ENCODE peak calls at places on chromosome 19, in ten cellular contexts. J, D, P, X, I, E, H, C, W and L are unnamed samples.

GRCh38 chr19:12749938-12750521 is 1.6 kb upstream of the BEST2 start:
- DNase-seq in P (peak; percentile 38), E (no peak), I (no peak), C (no peak), J (no peak), W (peak; percentile 50), H (no peak), D (no peak), X (no peak), L (no peak)

GRCh38 chr19:30214651-30215051 is 157.5 kb upstream of the ZNF536 start:
- DNase-seq in D (no peak), C (no peak), W (no peak), E (no peak), P (no peak), H (no peak), J (no peak), X (no peak), I (no peak), L (no peak)

GRCh38 chr19:47848871-47849473 is 10.1 kb upstream of the TPRX2 start:
- DNase-seq in W (no peak), X (peak; percentile 44), E (no peak), J (no peak), I (no peak), C (no peak), H (no peak), D (peak; percentile 96), P (no peak), L (no peak)

GRCh38 chr19:48645652-48646191 is at the start of gene CA11:
- DNase-seq in I (no peak), P (no peak), H (no peak), C (no peak), W (peak; percentile 23), D (peak; percentile 70), J (no peak), E (no peak), X (no peak), L (no peak)

GRCh38 chr19:1315470-1316166 is 29.9 kb downstream of the EFNA2 start:
- DNase-seq in W (peak; percentile 62), J (peak; percentile 53), I (no peak), D (peak; percentile 77), C (no peak), X (peak; percentile 67), E (peak; percentile 29), H (no peak), P (peak; percentile 16), L (no peak)

GRCh38 chr19:15154002-15154612 is 46.7 kb downstream of the NOTCH3 start:
- DNase-seq in I (no peak), D (peak; percentile 54), H (no peak), J (no peak), P (no peak), E (no peak), X (peak; percentile 40), C (no peak), W (peak; percentile 43), L (no peak)

GRCh38 chr19:53809518-53810186 is 14.5 kb downstream of the NLRP12 start:
- DNase-seq in J (no peak), D (peak; percentile 50), C (no peak), E (no peak), W (no peak), X (no peak), P (no peak), H (no peak), I (no peak), L (no peak)

GRCh38 chr19:55042688-55043087 is 4.6 kb upstream of the GP6 start:
- DNase-seq in X (no peak), D (no peak), P (no peak), I (no peak), W (no peak), C (no peak), H (no peak), E (no peak), J (no peak), L (no peak)

GRCh38 chr19:38852231-38853044 is 2.7 kb upstream of the HNRNPL start:
- DNase-seq in H (peak; percentile 80), D (peak; percentile 60), C (no peak), P (peak; percentile 59), W (peak; percentile 58), X (no peak), I (peak; percentile 46), J (peak; percentile 69), E (peak; percentile 64), L (no peak)

GRCh38 chr19:41050426-41050825 is 37.8 kb upstream of the CYP2A13 start:
- DNase-seq in C (no peak), P (no peak), X (no peak), I (no peak), E (no peak), D (no peak), J (no peak), W (no peak), H (no peak), L (no peak)

GRCh38 chr19:12867120-12868099 is 13.8 kb downstream of the DNASE2 start:
- DNase-seq in X (peak; percentile 91), W (peak; percentile 40), P (peak; percentile 7), H (no peak), C (no peak), E (peak; percentile 71), D (peak; percentile 93), J (no peak), I (no peak), L (no peak)

GRCh38 chr19:30136591-30136990 is 194.6 kb downstream of the URI1 start:
- DNase-seq in E (no peak), W (no peak), D (no peak), H (no peak), X (no peak), P (no peak), C (no peak), I (no peak), J (no peak), L (no peak)

GRCh38 chr19:41551212-41551610 is 24.8 kb upstream of the CEACAM21 start:
- DNase-seq in P (no peak), X (no peak), D (no peak), H (no peak), E (no peak), J (no peak), W (no peak), C (no peak), I (no peak), L (no peak)

GRCh38 chr19:46813570-46814358 is 25.4 kb upstream of the SLC1A5 start:
- DNase-seq in H (peak; percentile 79), P (peak; percentile 16), I (peak; percentile 83), E (peak; percentile 86), J (peak; percentile 70), D (no peak), C (no peak), W (no peak), X (no peak), L (no peak)

DNA sequence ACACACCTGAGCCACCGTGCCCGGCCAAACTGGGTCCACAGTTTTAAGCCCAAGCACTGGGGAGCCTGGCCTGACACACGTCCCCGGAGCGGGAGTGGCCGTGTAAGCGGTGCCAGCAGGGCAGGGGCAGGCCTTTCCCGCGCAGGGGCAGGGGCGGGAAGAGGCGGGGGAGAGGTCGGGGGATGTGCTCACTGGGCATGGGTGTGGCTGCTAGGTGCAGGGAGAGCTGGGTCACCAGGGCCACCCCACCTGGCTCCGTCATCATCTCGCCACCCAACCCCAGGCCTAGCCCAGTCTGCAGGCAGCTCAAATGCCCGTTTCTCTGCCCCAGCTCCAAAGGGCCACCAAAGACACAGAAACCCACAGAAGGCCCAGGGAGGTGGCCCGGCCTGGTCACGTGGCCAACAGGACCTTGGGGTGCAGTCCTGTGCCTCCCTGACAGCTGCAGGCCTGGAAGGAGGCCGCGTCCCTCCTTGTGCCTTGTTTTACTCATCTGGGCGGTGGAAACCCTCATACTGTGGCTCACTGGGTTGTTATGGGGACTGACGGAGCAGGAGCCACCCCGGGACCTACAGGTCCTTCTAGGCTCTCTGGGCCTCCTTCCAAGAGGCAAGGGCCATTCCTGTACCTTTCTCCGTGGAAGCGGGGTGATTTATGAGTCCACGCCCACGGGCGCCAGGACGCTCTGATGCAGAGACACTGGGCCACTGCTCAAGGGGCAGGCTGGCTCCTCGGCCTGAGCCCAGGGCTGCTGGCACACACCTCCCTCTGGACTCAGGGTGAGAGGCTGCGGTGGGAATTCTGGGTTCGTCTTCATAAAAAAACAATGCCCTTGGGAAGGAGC is 27.7 kb downstream of the MAP2K2 start:
- DNase-seq in P (no peak), E (no peak), C (no peak), I (no peak), J (no peak), X (no peak), H (no peak), D (no peak), W (peak; percentile 90), L (no peak)
- H3K36me3 ChIP-seq in P (peaks cover 3% of the 10 kb centered on the region), E (peaks cover 2% of the 10 kb centered on the region), C (peaks cover 26% of the 10 kb centered on the region), I (peaks cover 4% of the 10 kb centered on the region), J (peaks cover 76% of the 10 kb centered on the region), X (peaks cover 12% of the 10 kb centered on the region), H (peaks cover 53% of the 10 kb centered on the region), D (no peaks in the 10 kb centered on the region), W (peaks cover 19% of the 10 kb centered on the region), L (peaks cover 31% of the 10 kb centered on the region)

GRCh38 chr19:45350477-45351058 is 10.0 kb downstream of the KLC3 start:
- DNase-seq in C (no peak), P (no peak), E (no peak), J (no peak), D (no peak), H (no peak), W (no peak), X (no peak), I (no peak), L (no peak)
- H3K36me3 ChIP-seq in C (peaks cover 22% of the 10 kb centered on the region), P (peaks cover 17% of the 10 kb centered on the region), E (no peaks in the 10 kb centered on the region), J (peaks cover 32% of the 10 kb centered on the region), D (no peaks in the 10 kb centered on the region), H (peaks cover 18% of the 10 kb centered on the region), W (peaks cover 6% of the 10 kb centered on the region), X (peaks cover 25% of the 10 kb centered on the region), I (no peaks in the 10 kb centered on the region), L (peaks cover 21% of the 10 kb centered on the region)

DNA sequence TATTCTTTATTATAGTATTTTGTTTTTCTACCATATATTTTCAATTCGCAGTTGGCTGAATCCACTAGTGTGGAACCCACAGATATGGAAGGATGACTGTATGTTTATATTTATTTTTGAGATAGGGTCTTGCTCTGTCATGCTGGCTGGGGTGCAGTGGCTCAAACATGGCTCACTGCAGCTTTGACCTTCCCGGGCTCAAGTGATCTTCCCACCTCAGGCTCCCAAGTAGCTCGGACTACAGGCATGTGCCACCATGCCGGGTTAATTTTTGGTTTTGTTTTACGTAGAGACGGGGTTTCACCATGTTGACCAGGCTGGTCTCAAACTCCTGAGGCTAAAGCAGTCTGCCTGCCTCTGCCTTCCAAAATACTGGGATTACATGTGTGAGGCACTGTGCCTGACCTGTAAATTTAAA is 9.6 kb downstream of the SLC35E1 start:
- DNase-seq in C (no peak), H (no peak), P (no peak), D (no peak), E (no peak), W (no peak), I (no peak), X (no peak), J (no peak), L (no peak)
- H3K36me3 ChIP-seq in C (peaks cover 15% of the 10 kb centered on the region), H (peaks cover 59% of the 10 kb centered on the region), P (peaks cover 53% of the 10 kb centered on the region), D (no peaks in the 10 kb centered on the region), E (peaks cover 14% of the 10 kb centered on the region), W (peaks cover 9% of the 10 kb centered on the region), I (peaks cover 3% of the 10 kb centered on the region), X (peaks cover 35% of the 10 kb centered on the region), J (peaks cover 79% of the 10 kb centered on the region), L (peaks cover 23% of the 10 kb centered on the region)

DNA sequence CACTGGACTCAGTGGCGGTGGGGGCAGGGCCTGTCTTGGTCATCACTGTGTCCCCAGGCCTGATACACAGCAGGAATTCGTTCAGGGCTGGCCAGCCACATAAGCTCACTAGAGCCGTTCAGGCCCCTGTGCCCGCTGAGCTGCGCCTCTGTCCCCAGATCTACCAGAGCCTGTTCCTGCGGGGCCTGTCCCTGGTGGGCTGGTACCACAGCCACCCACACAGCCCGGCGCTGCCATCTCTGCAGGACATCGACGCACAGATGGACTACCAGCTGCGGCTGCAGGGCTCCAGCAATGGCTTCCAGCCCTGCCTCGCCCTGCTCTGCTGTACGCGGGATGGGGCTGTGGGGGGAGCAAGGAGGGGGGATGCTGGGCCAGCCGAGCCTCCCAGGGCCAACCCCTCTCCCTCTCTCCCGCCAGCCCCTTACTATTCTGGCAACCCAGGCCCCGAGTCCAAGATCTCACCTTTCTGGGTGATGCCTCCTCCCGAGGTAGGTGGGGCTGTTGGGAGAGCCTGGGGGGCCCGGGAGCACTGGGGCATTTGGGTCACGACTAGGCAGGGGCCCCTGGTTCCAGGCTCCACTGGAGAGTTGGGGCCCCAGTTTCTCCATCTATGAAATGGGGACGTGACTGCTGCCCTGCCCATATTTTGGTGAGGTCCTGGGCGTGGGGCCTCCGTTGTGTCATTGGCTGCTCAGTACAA is 13.9 kb downstream of the MPND start:
- DNase-seq in J (no peak), X (no peak), H (no peak), C (no peak), E (no peak), I (no peak), W (no peak), D (no peak), P (no peak), L (no peak)
- H3K36me3 ChIP-seq in J (peaks cover 41% of the 10 kb centered on the region), X (peaks cover 12% of the 10 kb centered on the region), H (peaks cover 32% of the 10 kb centered on the region), C (peaks cover 12% of the 10 kb centered on the region), E (no peaks in the 10 kb centered on the region), I (peaks cover 2% of the 10 kb centered on the region), W (peaks cover 10% of the 10 kb centered on the region), D (no peaks in the 10 kb centered on the region), P (no peaks in the 10 kb centered on the region), L (peaks cover 33% of the 10 kb centered on the region)